ENCODE peak calls at places on chromosomes 7 and 10, in four cellular contexts. A is GM12878, Y is K562, P is HepG2. U is an unnamed sample.
A peak's percentile ranks its signal among the peaks of the same experiment; 100 is the strongest.

GRCh38 chr10:15871823-15872222 is 11.5 kb upstream of the MINDY3 start:
- DNase-seq in Y (no peak), P (no peak), A (no peak), U (no peak)

GRCh38 chr10:29767958-29768357 is 133.2 kb upstream of the SVIL start:
- DNase-seq in A (no peak), Y (no peak), P (no peak), U (no peak)

GRCh38 chr10:78507761-78508160 is 474.1 kb downstream of the RPS24 start:
- DNase-seq in A (no peak), Y (no peak), P (no peak), U (no peak)

GRCh38 chr10:88754272-88754671 is 5.5 kb upstream of the LIPN start:
- DNase-seq in P (no peak), Y (no peak), A (no peak), U (no peak)

GRCh38 chr10:99654390-99654789 is 4.9 kb upstream of the ENTPD7 start:
- DNase-seq in A (no peak), P (no peak), Y (no peak), U (no peak)

GRCh38 chr7:95550546-95550945 is 45.8 kb downstream of the PDK4 start:
- DNase-seq in Y (no peak), A (no peak), P (no peak), U (no peak)

GRCh38 chr7:84524714-84525694 is 330.4 kb upstream of the SEMA3A start:
- DNase-seq in Y (no peak), A (no peak), P (no peak), U (no peak)

GRCh38 chr10:59513558-59513957 is 151.2 kb upstream of the FAM13C start:
- DNase-seq in P (no peak), Y (no peak), A (no peak), U (no peak)

GRCh38 chr10:11758527-11759236 is 16.5 kb downstream of the ECHDC3 start:
- DNase-seq in P (no peak), A (no peak), Y (no peak), U (no peak)

GRCh38 chr10:47278720-47279119 is 21.3 kb upstream of the GDF10 start:
- DNase-seq in A (no peak), P (no peak), Y (no peak), U (no peak)

GRCh38 chr7:13279854-13280435 is 592.5 kb downstream of the ARL4A start:
- DNase-seq in A (no peak), Y (peak; percentile 25), P (peak; percentile 5), U (no peak)

DNA sequence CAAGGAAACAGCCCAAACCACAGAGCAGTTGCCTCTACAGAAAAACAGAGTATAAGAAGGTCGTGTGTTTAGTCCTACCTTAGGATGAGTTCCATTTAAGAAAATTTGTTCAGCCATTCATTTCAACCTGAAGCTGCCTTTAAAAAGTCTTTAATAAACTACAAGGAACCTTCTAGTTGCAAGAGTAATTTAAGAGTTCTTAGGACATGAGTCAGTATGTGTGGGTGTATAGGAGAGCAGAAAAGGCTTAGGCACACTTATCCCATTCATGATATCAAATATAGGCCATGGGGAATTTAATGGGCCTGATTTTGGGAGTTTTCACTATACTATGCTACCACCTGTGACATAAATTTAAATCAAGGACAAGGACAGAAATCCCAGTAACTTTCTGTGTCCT is 496.8 kb downstream of the TFEC start:
- DNase-seq in P (no peak), Y (no peak), A (no peak), U (no peak)
- TF ChIP-seq HDAC2 in P (no peak), Y (no peak), A (no peak), U (no peak)

GRCh38 chr7:131007439-131008330 is 273.7 kb upstream of the KLF14 start:
- DNase-seq in P (peak; percentile 70), Y (peak; percentile 90), A (peak; percentile 63), U (peak; percentile 67)
- TF ChIP-seq GABPA in P (no peak), Y (peak; percentile 54), A (peak; percentile 40), U (no peak)

DNA sequence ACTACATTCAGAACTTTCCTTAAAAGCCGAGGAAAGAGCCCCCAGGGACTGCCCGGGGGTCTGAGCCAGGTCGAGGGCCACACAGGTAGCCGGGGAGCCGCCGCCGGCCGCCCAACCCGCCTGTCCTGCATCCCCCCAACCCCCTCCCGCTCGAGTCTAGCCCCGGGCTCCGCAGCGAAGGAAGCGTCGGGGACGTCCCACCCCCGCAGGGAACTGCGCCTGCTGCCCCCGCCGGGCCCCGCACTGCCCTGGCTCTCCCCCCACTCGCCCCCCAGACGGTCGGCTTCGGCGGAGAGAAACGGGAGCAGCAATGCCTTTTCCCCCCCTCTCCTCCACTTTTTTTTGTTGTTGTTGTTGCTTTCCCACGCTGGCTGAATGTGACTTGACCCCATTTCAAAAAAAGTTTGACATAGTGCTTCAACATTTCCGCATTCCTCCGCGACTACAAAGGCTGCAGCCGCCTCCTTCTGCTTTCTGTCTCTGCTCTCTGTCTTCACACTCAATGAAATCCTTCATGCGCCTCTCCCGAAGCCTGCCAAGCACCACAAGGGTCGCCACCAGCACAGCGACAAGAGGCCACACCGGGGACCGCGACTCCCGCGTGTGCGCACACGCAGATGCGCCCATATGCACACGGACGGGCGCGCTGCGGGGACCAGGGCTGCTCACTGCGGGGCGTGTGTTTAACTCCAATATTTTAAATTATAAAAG is 1.1 kb downstream of the CDK6 start:
- DNase-seq in Y (peak; percentile 74), A (no peak), P (peak; percentile 87), U (no peak)
- TF ChIP-seq HDAC2 in Y (no peak), A (no peak), P (no peak), U (no peak)

DNA sequence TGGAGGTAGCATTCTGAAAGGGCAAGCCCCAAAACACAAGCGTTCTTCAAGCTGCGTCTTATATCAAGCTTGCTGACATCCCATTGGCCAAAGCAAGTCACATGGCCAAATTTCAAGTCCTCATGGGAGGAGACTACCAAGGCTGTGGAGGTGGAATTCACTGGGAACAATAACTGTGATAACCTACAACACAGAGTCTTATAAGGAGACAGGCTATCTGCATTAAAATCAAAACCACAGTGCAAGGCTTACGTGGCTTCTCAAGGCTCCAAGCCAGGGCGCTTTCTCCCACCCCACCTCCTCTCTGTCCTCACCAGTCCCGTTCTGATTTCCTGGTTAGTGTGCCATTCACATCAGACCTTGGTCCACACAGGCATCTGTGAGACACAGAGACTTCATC is 39.4 kb downstream of the ADRB1 start:
- DNase-seq in A (no peak), P (no peak), Y (no peak), U (no peak)
- TF ChIP-seq GABPA in A (no peak), P (no peak), Y (no peak), U (no peak)

DNA sequence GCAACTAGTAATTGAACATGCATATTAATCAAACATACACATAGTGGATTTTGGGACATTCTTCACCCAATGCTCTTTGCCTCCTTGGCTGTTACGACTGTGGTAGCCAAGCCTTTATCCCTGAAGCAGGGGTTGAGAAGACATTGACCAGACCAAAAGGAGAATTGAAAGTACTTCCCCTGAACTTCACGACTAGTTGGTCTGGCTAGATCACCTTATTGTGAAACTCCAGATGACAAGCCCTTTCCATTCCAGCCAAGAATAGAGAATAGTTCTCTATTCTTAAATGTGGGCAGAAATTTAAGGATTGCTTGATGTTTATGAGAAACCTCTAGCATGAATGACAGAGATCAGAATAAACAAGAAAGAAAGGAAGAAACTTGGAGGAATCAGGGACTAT is 97.0 kb downstream of the LRMDA start:
- DNase-seq in A (no peak), P (no peak), Y (no peak), U (no peak)
- TF ChIP-seq HDAC2 in A (no peak), P (no peak), Y (no peak), U (no peak)

GRCh38 chr10:80488539-80489066 is 34.5 kb downstream of the TSPAN14 start:
- DNase-seq in A (no peak), Y (no peak), P (no peak), U (no peak)
- TF ChIP-seq GABPA in A (no peak), Y (no peak), P (no peak), U (no peak)

DNA sequence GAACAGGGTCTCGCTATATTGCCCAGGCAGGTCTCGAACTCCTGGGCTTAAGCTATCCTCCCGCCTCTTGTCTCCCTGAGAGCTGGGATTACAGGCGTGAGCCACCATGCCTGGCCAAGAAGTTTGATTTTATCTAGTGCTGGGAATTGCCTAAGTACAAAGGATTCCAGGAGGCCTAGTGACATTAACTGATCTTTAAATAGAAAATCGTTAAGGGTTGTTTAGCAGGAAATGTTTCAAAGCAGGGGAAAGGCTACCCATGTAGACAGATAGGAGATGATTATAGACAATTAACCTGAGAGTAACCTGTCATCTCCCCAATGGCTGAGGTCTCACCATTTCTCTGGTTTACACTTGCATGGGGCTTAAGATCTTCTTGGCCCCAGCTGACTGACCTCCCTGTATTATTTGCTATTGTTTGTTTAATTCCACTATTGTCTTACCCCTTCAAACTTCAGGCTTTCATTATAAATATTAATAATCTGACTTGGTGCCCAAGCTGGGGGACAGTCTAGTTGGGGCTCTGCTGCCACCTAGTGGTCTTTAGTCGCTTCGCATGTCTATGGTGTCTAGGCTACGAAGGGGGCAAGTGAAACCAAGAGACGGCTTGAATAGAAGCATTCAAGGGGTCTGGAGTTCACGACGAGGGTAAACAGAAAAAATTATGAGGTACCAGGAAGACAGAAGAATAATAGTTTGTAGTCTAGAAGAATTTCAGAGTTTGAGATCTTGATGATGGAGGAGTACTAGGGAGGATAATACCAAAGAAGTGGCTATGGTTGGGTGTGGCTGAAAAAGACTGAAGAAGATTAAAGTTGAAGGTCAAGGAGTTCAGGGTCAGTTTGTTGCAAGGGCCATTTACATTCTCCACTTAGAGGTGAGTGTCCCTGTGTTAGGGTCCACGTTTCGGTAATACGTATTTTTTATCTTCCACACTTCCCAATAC is 40.4 kb upstream of the BPGM start:
- DNase-seq in P (peak; percentile 31), Y (peak; percentile 79), A (no peak), U (no peak)
- TF ChIP-seq HDAC2 in P (no peak), Y (no peak), A (no peak), U (no peak)

GRCh38 chr7:3673524-3673923 is 372.5 kb downstream of the SDK1 start:
- DNase-seq in Y (peak; percentile 36), A (no peak), P (peak; percentile 23), U (peak; percentile 84)
- TF ChIP-seq GABPA in Y (no peak), A (no peak), P (no peak), U (no peak)

GRCh38 chr10:72274213-72274729 is 547 bp downstream of the DDIT4 start:
- DNase-seq in Y (peak; percentile 59), A (no peak), P (no peak), U (no peak)

GRCh38 chr10:72275351-72276012 is 1.8 kb downstream of the DDIT4 start:
- DNase-seq in A (no peak), P (no peak), Y (peak; percentile 76), U (no peak)

GRCh38 chr10:72273410-72274212 is at the start of gene DDIT4:
- DNase-seq in A (peak; percentile 97), Y (peak; percentile 100), P (peak; percentile 93), U (peak; percentile 98)

GRCh38 chr10:72276013-72276387 is 2.3 kb downstream of the DDIT4 start:
- DNase-seq in A (no peak), Y (peak; percentile 40), P (no peak), U (no peak)

DNA sequence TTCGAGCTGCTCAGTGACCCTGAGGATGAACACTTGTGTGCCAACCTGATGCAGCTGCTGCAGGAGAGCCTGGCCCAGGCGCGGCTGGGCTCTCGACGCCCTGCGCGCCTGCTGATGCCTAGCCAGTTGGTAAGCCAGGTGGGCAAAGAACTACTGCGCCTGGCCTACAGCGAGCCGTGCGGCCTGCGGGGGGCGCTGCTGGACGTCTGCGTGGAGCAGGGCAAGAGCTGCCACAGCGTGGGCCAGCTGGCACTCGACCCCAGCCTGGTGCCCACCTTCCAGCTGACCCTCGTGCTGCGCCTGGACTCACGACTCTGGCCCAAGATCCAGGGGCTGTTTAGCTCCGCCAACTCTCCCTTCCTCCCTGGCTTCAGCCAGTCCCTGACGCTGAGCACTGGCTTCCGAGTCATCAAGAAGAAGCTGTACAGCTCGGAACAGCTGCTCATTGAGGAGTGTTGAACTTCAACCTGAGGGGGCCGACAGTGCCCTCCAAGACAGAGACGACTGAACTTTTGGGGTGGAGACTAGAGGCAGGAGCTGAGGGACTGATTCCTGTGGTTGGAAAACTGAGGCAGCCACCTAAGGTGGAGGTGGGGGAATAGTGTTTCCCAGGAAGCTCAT is 1.1 kb downstream of the DDIT4 start:
- DNase-seq in A (no peak), P (no peak), Y (peak; percentile 74), U (peak; percentile 89)
- TF ChIP-seq HDAC2 in A (no peak), P (peak; percentile 36), Y (no peak), U (no peak)